ENCODE peak calls at places on chromosomes 2 and 18, in six cellular contexts. E is type B pancreatic cell, N is lower lobe of right lung, I is tibial artery, V is neural crest cell, H is PC-9. O is an unnamed sample.

GRCh38 chr18:10318686-10318960 is 135.8 kb upstream of the APCDD1 start:
- DNase-seq in I (no peak), N (no peak), E (no peak), H (no peak), V (no peak), O (no peak)

GRCh38 chr2:205563646-205564045 is 118.7 kb upstream of the NRP2 start:
- DNase-seq in V (no peak), N (peak), E (no peak), I (peak), H (no peak), O (no peak)

GRCh38 chr18:52499646-52500045 is 159.6 kb downstream of the DCC start:
- DNase-seq in N (no peak), V (no peak), I (no peak), H (no peak), E (no peak), O (no peak)

GRCh38 chr2:64225491-64225890 is 81.3 kb upstream of the PELI1 start:
- DNase-seq in E (no peak), N (no peak), V (no peak), I (no peak), H (peak), O (no peak)

GRCh38 chr2:6896930-6897759 is 19.6 kb downstream of the RSAD2 start:
- DNase-seq in V (no peak), H (peak), I (no peak), E (no peak), N (no peak), O (no peak)

GRCh38 chr2:231425811-231426703 is 30.5 kb downstream of the B3GNT7 start:
- DNase-seq in E (no peak), I (no peak), H (peak), N (no peak), V (no peak), O (no peak)

GRCh38 chr2:100818003-100818605 is 1.8 kb upstream of the NPAS2 start:
- DNase-seq in N (no peak), H (peak), E (no peak), I (no peak), V (no peak), O (no peak)

GRCh38 chr2:182642328-182642727 is 73.7 kb upstream of the DNAJC10 start:
- DNase-seq in I (peak), E (no peak), H (peak), V (no peak), N (peak), O (no peak)

GRCh38 chr2:70697603-70698383 is 70.2 kb downstream of the ADD2 start:
- DNase-seq in H (no peak), I (no peak), N (no peak), E (peak), V (no peak), O (no peak)

GRCh38 chr2:47345584-47345913 is 57.4 kb upstream of the MSH2 start:
- DNase-seq in V (no peak), I (no peak), N (no peak), E (no peak), H (no peak), O (no peak)

GRCh38 chr2:65300134-65300771 is 72.6 kb downstream of the ACTR2 start:
- DNase-seq in H (no peak), E (no peak), N (peak), I (peak), V (no peak), O (peak)

GRCh38 chr2:16508061-16508851 is 157.4 kb downstream of the CYRIA start:
- DNase-seq in N (peak), H (no peak), E (peak), I (no peak), V (peak), O (no peak)

GRCh38 chr18:78271790-78272189 is 707.8 kb upstream of the SALL3 start:
- DNase-seq in I (no peak), H (no peak), E (no peak), N (no peak), V (no peak), O (no peak)

GRCh38 chr2:32865399-32866068 is 81.2 kb upstream of the LTBP1 start:
- DNase-seq in E (no peak), N (no peak), I (no peak), H (peak), V (no peak), O (no peak)

GRCh38 chr2:61549546-61549945 is 11.4 kb upstream of the XPO1 start:
- DNase-seq in I (no peak), E (peak), N (no peak), H (no peak), V (no peak), O (no peak)

GRCh38 chr18:44895176-44895798 is 214.6 kb downstream of the SETBP1 start:
- DNase-seq in I (peak), N (no peak), E (no peak), H (peak), V (no peak), O (no peak)

GRCh38 chr2:237922641-237923361 is 44.0 kb upstream of the UBE2F start:
- DNase-seq in H (peak), I (no peak), V (no peak), N (no peak), E (no peak), O (peak)

GRCh38 chr2:42060718-42061619 is 13.1 kb downstream of the PKDCC start:
- DNase-seq in H (no peak), E (no peak), N (no peak), I (peak), V (no peak), O (no peak)

GRCh38 chr2:96374211-96374951 is 38.8 kb downstream of the NCAPH start:
- DNase-seq in E (no peak), H (peak), I (peak), V (no peak), N (no peak), O (peak)

GRCh38 chr18:321839-322467 is 54.1 kb upstream of the THOC1 start:
- DNase-seq in N (no peak), I (no peak), V (no peak), H (no peak), E (no peak), O (no peak)

GRCh38 chr2:95059656-95060370 is 34.3 kb downstream of the MAL start:
- DNase-seq in V (no peak), E (no peak), N (no peak), H (peak), I (no peak), O (no peak)

GRCh38 chr2:181902625-181903024 is 11.1 kb downstream of the ITPRID2 start:
- DNase-seq in I (no peak), H (no peak), N (no peak), E (no peak), V (no peak), O (no peak)

GRCh38 chr2:112572005-112572404 is 12.4 kb upstream of the CHCHD5 start:
- DNase-seq in E (no peak), I (no peak), H (no peak), N (no peak), V (no peak), O (no peak)

GRCh38 chr2:112582314-112582746 is 2.1 kb upstream of the CHCHD5 start:
- DNase-seq in I (no peak), N (no peak), H (peak), V (no peak), E (no peak), O (no peak)

GRCh38 chr2:112579280-112579679 is 5.1 kb upstream of the CHCHD5 start:
- DNase-seq in H (peak), I (no peak), E (no peak), N (no peak), V (no peak), O (no peak)

GRCh38 chr2:112580084-112580483 is 4.3 kb upstream of the CHCHD5 start:
- DNase-seq in E (no peak), H (no peak), N (no peak), V (no peak), I (no peak), O (no peak)

DNA sequence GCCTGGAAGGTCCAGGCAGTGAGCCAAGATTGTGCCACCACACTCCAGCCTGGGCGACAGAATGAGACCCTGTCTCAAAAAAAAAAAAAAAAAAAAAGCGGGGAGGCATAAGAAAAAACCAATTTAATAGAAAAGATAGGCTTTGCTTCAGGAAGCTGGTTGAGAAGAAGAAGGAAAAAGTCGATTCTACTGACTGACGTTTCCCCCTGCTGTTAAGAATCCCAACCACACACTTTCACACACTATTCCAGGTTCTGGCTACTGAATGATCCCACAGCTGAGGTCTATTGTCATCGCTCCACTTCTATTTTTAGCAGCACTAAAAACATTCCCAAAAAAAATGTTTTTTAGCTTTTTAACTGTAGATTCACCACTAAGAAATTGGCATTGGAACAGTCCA is 6.7 kb upstream of the CHCHD5 start:
- DNase-seq in V (no peak), I (no peak), N (no peak), H (no peak), E (no peak), O (no peak)
- TF ChIP-seq CTCF in V (peak), I (no peak), N (no peak), H (no peak), E (peak), O (peak)

GRCh38 chr2:157053876-157054275 is 203.6 kb upstream of the GALNT5 start:
- DNase-seq in V (no peak), N (no peak), H (no peak), E (no peak), I (no peak), O (no peak)

GRCh38 chr2:157052685-157053224 is 204.8 kb upstream of the GALNT5 start:
- DNase-seq in H (no peak), I (no peak), N (no peak), V (no peak), E (no peak), O (no peak)

GRCh38 chr2:157058161-157058560 is 199.3 kb upstream of the GALNT5 start:
- DNase-seq in I (no peak), V (no peak), E (no peak), H (no peak), N (no peak), O (no peak)

GRCh38 chr2:157056200-157056676 is 201.3 kb upstream of the GALNT5 start:
- DNase-seq in H (no peak), N (no peak), E (no peak), V (no peak), I (no peak), O (no peak)

DNA sequence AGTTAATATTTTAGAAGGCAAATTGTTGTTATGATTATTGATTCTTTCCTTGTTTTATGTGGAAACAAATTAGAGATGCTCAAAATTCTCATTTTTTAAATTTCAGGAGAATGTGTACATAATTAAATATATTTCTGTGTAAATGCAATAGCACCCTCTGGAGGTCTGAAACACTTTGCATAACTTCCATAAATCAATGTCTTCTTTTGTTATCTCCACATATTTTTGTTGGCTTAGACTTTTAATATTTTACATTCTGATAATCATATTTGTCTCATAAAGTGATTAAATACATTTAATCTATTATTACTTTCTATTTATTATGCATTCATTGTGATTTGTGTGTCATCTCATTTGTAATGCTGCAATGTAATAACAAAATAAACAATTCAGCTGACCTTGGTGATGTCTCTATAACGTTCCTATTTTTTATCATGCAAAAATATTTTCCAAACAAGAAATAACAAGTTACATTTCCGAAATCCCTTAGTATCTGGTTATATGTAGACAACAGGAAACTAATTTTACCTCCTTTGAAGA is 201.8 kb upstream of the GALNT5 start:
- DNase-seq in I (no peak), E (no peak), N (no peak), V (no peak), H (peak), O (no peak)
- TF ChIP-seq CTCF in I (no peak), E (peak), N (peak), V (peak), H (peak), O (no peak)

GRCh38 chr2:108944601-108945241 is 44.3 kb downstream of the EDAR start:
- DNase-seq in I (no peak), E (no peak), N (no peak), H (peak), V (no peak), O (no peak)
- TF ChIP-seq CTCF in I (no peak), E (no peak), N (no peak), H (no peak), V (no peak), O (no peak)

GRCh38 chr2:19312949-19313348 is 45.5 kb downstream of the OSR1 start:
- DNase-seq in V (no peak), N (no peak), H (no peak), E (no peak), I (no peak), O (no peak)
- TF ChIP-seq CTCF in V (peak), N (peak), H (peak), E (peak), I (peak), O (peak)

GRCh38 chr2:155372969-155373368 is 674.5 kb downstream of the KCNJ3 start:
- DNase-seq in N (no peak), H (no peak), V (no peak), E (no peak), I (no peak), O (no peak)
- TF ChIP-seq CTCF in N (peak), H (peak), V (peak), E (peak), I (no peak), O (no peak)

DNA sequence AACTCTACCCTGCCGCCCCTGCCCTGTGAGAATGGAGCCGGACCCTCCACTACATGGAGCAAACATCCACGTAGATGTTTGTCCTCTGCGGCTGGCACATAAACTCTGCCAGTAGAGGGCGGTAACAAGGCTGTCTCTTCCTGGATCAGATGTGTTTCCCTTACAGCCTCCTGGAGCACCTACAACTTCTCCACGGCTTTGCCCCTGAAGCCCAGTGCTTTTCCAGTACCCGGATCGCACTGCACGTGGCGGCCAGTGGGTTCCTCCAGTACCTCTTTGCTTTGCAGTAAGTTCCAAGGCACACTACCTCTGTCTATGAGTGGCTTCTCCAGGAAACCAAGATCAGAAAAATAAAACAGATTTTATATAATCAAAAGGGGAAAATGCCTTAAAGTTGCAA is 651.3 kb downstream of the DCDC2C start:
- DNase-seq in N (no peak), V (peak), I (no peak), E (no peak), H (no peak), O (no peak)
- TF ChIP-seq CTCF in N (peak), V (peak), I (no peak), E (peak), H (peak), O (no peak)

DNA sequence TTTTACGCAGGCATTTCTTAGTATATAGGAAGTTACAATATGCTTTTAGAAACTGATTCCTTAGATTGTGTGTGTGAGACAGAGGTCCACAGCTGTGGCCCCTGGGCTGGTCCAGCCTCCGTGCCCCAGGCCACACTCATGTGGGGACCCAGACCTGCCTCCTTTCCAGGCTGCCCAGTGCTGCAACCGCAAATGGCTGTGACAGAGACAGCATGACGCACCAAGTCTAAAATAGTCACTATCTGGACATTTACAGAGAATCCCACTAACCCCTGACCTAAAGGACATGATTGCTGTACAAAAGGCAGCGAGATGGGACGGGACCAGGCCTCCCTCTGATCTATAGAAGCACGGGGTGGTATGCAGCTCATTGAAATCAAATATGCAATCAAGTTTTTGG is 152.2 kb downstream of the TMEM18 start:
- DNase-seq in I (no peak), N (no peak), V (no peak), H (no peak), E (no peak), O (no peak)
- TF ChIP-seq CTCF in I (no peak), N (no peak), V (no peak), H (no peak), E (no peak), O (no peak)